ENCODE peak calls at places on chromosome 10, in eight cellular contexts. One of them, this sample, is unnamed.

GRCh38 chr10:47438857-47439474 is 44.9 kb downstream of the ANXA8 start:
- DNase-seq in activated naive CD8-positive, alpha-beta T cell treated with anti-CD3 and anti-CD28 coated beads for 36 hours: no peak
- DNase-seq in stimulated activated naive CD8-positive, alpha-beta T cell treated with anti-CD3 and anti-CD28 coated beads, Interleukin-15, amount 100 ng/mL, for 72 hours: no peak
- DNase-seq in stimulated activated CD4-positive, alpha-beta T cell treated with anti-CD3 and anti-CD28 coated beads, Interleukin-15, amount 100 ng/mL, for 48 hours: no peak
- DNase-seq in astrocyte of the cerebellum: peak
- DNase-seq in fibroblast of pulmonary artery: peak
- DNase-seq in choroid plexus epithelial cell: peak
- DNase-seq in HS-5: peak
- DNase-seq in this sample: peak

GRCh38 chr10:69069090-69070042 is 18.5 kb upstream of the SRGN start:
- DNase-seq in fibroblast of pulmonary artery: no peak
- DNase-seq in astrocyte of the cerebellum: no peak
- DNase-seq in choroid plexus epithelial cell: no peak
- DNase-seq in activated naive CD8-positive, alpha-beta T cell treated with anti-CD3 and anti-CD28 coated beads for 36 hours: no peak
- DNase-seq in stimulated activated naive CD8-positive, alpha-beta T cell treated with anti-CD3 and anti-CD28 coated beads, Interleukin-15, amount 100 ng/mL, for 72 hours: no peak
- DNase-seq in HS-5: no peak
- DNase-seq in stimulated activated CD4-positive, alpha-beta T cell treated with anti-CD3 and anti-CD28 coated beads, Interleukin-15, amount 100 ng/mL, for 48 hours: no peak
- DNase-seq in this sample: no peak

GRCh38 chr10:58662314-58662713 is 149.6 kb downstream of the BICC1 start:
- DNase-seq in stimulated activated CD4-positive, alpha-beta T cell treated with anti-CD3 and anti-CD28 coated beads, Interleukin-15, amount 100 ng/mL, for 48 hours: no peak
- DNase-seq in fibroblast of pulmonary artery: peak
- DNase-seq in activated naive CD8-positive, alpha-beta T cell treated with anti-CD3 and anti-CD28 coated beads for 36 hours: no peak
- DNase-seq in stimulated activated naive CD8-positive, alpha-beta T cell treated with anti-CD3 and anti-CD28 coated beads, Interleukin-15, amount 100 ng/mL, for 72 hours: no peak
- DNase-seq in HS-5: peak
- DNase-seq in choroid plexus epithelial cell: peak
- DNase-seq in astrocyte of the cerebellum: peak
- DNase-seq in this sample: no peak

GRCh38 chr10:88437411-88437810 is 145.7 kb downstream of the RNLS start:
- DNase-seq in choroid plexus epithelial cell: no peak
- DNase-seq in astrocyte of the cerebellum: no peak
- DNase-seq in stimulated activated CD4-positive, alpha-beta T cell treated with anti-CD3 and anti-CD28 coated beads, Interleukin-15, amount 100 ng/mL, for 48 hours: no peak
- DNase-seq in activated naive CD8-positive, alpha-beta T cell treated with anti-CD3 and anti-CD28 coated beads for 36 hours: no peak
- DNase-seq in fibroblast of pulmonary artery: no peak
- DNase-seq in HS-5: no peak
- DNase-seq in stimulated activated naive CD8-positive, alpha-beta T cell treated with anti-CD3 and anti-CD28 coated beads, Interleukin-15, amount 100 ng/mL, for 72 hours: no peak
- DNase-seq in this sample: no peak

GRCh38 chr10:89301721-89302445 is at the start of gene IFIT2:
- DNase-seq in HS-5: no peak
- DNase-seq in stimulated activated naive CD8-positive, alpha-beta T cell treated with anti-CD3 and anti-CD28 coated beads, Interleukin-15, amount 100 ng/mL, for 72 hours: peak
- DNase-seq in stimulated activated CD4-positive, alpha-beta T cell treated with anti-CD3 and anti-CD28 coated beads, Interleukin-15, amount 100 ng/mL, for 48 hours: no peak
- DNase-seq in choroid plexus epithelial cell: peak
- DNase-seq in fibroblast of pulmonary artery: peak
- DNase-seq in astrocyte of the cerebellum: peak
- DNase-seq in activated naive CD8-positive, alpha-beta T cell treated with anti-CD3 and anti-CD28 coated beads for 36 hours: no peak
- DNase-seq in this sample: no peak

GRCh38 chr10:69679736-69680135 is 49.7 kb downstream of the FAM241B start:
- DNase-seq in fibroblast of pulmonary artery: no peak
- DNase-seq in stimulated activated CD4-positive, alpha-beta T cell treated with anti-CD3 and anti-CD28 coated beads, Interleukin-15, amount 100 ng/mL, for 48 hours: no peak
- DNase-seq in HS-5: no peak
- DNase-seq in astrocyte of the cerebellum: no peak
- DNase-seq in stimulated activated naive CD8-positive, alpha-beta T cell treated with anti-CD3 and anti-CD28 coated beads, Interleukin-15, amount 100 ng/mL, for 72 hours: no peak
- DNase-seq in activated naive CD8-positive, alpha-beta T cell treated with anti-CD3 and anti-CD28 coated beads for 36 hours: no peak
- DNase-seq in choroid plexus epithelial cell: no peak
- DNase-seq in this sample: no peak

GRCh38 chr10:45008524-45009161 is 7.9 kb downstream of the ZNF22 start:
- DNase-seq in fibroblast of pulmonary artery: peak
- DNase-seq in HS-5: peak
- DNase-seq in stimulated activated naive CD8-positive, alpha-beta T cell treated with anti-CD3 and anti-CD28 coated beads, Interleukin-15, amount 100 ng/mL, for 72 hours: peak
- DNase-seq in choroid plexus epithelial cell: peak
- DNase-seq in astrocyte of the cerebellum: peak
- DNase-seq in activated naive CD8-positive, alpha-beta T cell treated with anti-CD3 and anti-CD28 coated beads for 36 hours: no peak
- DNase-seq in stimulated activated CD4-positive, alpha-beta T cell treated with anti-CD3 and anti-CD28 coated beads, Interleukin-15, amount 100 ng/mL, for 48 hours: no peak
- DNase-seq in this sample: peak

GRCh38 chr10:114715171-114715670 is 57.1 kb upstream of the ABLIM1 start:
- DNase-seq in stimulated activated CD4-positive, alpha-beta T cell treated with anti-CD3 and anti-CD28 coated beads, Interleukin-15, amount 100 ng/mL, for 48 hours: no peak
- DNase-seq in astrocyte of the cerebellum: peak
- DNase-seq in stimulated activated naive CD8-positive, alpha-beta T cell treated with anti-CD3 and anti-CD28 coated beads, Interleukin-15, amount 100 ng/mL, for 72 hours: no peak
- DNase-seq in activated naive CD8-positive, alpha-beta T cell treated with anti-CD3 and anti-CD28 coated beads for 36 hours: no peak
- DNase-seq in HS-5: no peak
- DNase-seq in choroid plexus epithelial cell: peak
- DNase-seq in fibroblast of pulmonary artery: peak
- DNase-seq in this sample: no peak

GRCh38 chr10:5478694-5479305 is 20.6 kb downstream of the CALML5 start:
- DNase-seq in activated naive CD8-positive, alpha-beta T cell treated with anti-CD3 and anti-CD28 coated beads for 36 hours: no peak
- DNase-seq in choroid plexus epithelial cell: no peak
- DNase-seq in HS-5: no peak
- DNase-seq in stimulated activated CD4-positive, alpha-beta T cell treated with anti-CD3 and anti-CD28 coated beads, Interleukin-15, amount 100 ng/mL, for 48 hours: no peak
- DNase-seq in fibroblast of pulmonary artery: no peak
- DNase-seq in stimulated activated naive CD8-positive, alpha-beta T cell treated with anti-CD3 and anti-CD28 coated beads, Interleukin-15, amount 100 ng/mL, for 72 hours: no peak
- DNase-seq in astrocyte of the cerebellum: no peak
- DNase-seq in this sample: no peak

This sample was measured in HFF-Myc.